ENCODE peak calls at places on chromosomes 2 and 18, in seven cellular contexts. S, E, W, V, Y, D and Q are unnamed samples.

GRCh38 chr2:62204998-62205496 is 9.1 kb downstream of the B3GNT2 start:
- DNase-seq in S (no peak), E (no peak), W (no peak), V (no peak), Y (no peak), D (no peak), Q (no peak)

GRCh38 chr2:43269074-43269572 is 42.7 kb upstream of the ZFP36L2 start:
- DNase-seq in S (no peak), E (peak; percentile 100), W (no peak), V (no peak), Y (peak; percentile 50), D (peak; percentile 37), Q (peak; percentile 99)

GRCh38 chr18:79964330-79965118 is at the start of gene HSBP1L1:
- DNase-seq in S (peak; percentile 75), E (peak; percentile 52), W (peak; percentile 56), V (no peak), Y (peak; percentile 70), D (peak; percentile 91), Q (no peak)

GRCh38 chr2:174240097-174240496 is 8.2 kb downstream of the OLA1 start:
- DNase-seq in S (no peak), E (no peak), W (no peak), V (no peak), Y (no peak), D (no peak), Q (no peak)

GRCh38 chr18:1075310-1075709 is 170.6 kb downstream of the ADCYAP1 start:
- DNase-seq in S (no peak), E (no peak), W (no peak), V (no peak), Y (no peak), D (no peak), Q (no peak)

GRCh38 chr2:171248205-171248662 is 87.5 kb upstream of the TLK1 start:
- DNase-seq in S (no peak), E (no peak), W (no peak), V (no peak), Y (no peak), D (no peak), Q (no peak)

GRCh38 chr2:45765847-45766254 is 114.4 kb downstream of the PRKCE start:
- DNase-seq in S (no peak), E (peak; percentile 44), W (no peak), V (no peak), Y (no peak), D (no peak), Q (peak; percentile 36)

GRCh38 chr2:97963880-97964279 is 31.9 kb downstream of the TMEM131 start:
- DNase-seq in S (no peak), E (no peak), W (no peak), V (no peak), Y (no peak), D (no peak), Q (peak; percentile 20)

GRCh38 chr2:63983986-63984605 is 35.1 kb downstream of the VPS54 start:
- DNase-seq in S (no peak), E (peak; percentile 57), W (no peak), V (no peak), Y (no peak), D (no peak), Q (peak; percentile 9)

GRCh38 chr2:159124441-159124911 is 156.0 kb downstream of the TANC1 start:
- DNase-seq in S (no peak), E (peak; percentile 98), W (no peak), V (no peak), Y (peak; percentile 78), D (peak; percentile 63), Q (peak; percentile 92)

GRCh38 chr2:200306969-200307811 is 697 bp downstream of the SPATS2L start:
- DNase-seq in S (peak; percentile 39), E (peak; percentile 43), W (peak; percentile 50), V (no peak), Y (no peak), D (peak; percentile 27), Q (no peak)

GRCh38 chr2:236341721-236342120 is 77.5 kb upstream of the ASB18 start:
- DNase-seq in S (peak; percentile 27), E (no peak), W (peak; percentile 21), V (no peak), Y (no peak), D (no peak), Q (no peak)

GRCh38 chr2:158556124-158556523 is 99.4 kb downstream of the PKP4 start:
- DNase-seq in S (no peak), E (no peak), W (no peak), V (no peak), Y (peak; percentile 45), D (no peak), Q (no peak)

GRCh38 chr18:48024891-48025660 is 94.6 kb upstream of the SMAD2 start:
- DNase-seq in S (no peak), E (no peak), W (no peak), V (no peak), Y (no peak), D (no peak), Q (no peak)

DNA sequence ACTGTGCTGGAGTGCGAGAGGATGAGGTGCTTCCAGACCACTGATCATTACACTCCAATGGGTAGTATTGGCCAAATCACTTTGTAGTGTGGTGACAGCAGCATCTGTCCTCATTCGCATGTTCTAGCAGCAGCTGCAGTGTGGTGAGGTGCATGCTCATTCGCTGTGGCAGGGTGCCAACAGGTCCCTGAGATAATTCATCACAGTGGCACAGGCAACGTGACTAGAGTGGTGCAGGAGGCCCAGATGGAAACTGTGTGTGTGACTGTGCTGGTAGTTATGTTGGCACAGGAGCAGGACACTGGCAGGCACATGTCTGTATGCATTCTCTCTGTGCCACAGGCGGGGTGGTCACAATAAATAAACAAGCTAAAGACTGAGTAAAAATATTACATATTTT is 329.5 kb upstream of the SYT4 start:
- DNase-seq in S (no peak), E (no peak), W (no peak), V (no peak), Y (no peak), D (no peak), Q (no peak)
- H2BK120ac ChIP-seq in S (no peak overlapping the region), E (no peak overlapping the region), W (no peak overlapping the region), V (no peak overlapping the region), Y (no peak overlapping the region), D (no peak overlapping the region), Q (no peak overlapping the region)

GRCh38 chr18:12318857-12319256 is 10.8 kb downstream of the TUBB6 start:
- DNase-seq in S (no peak), E (no peak), W (no peak), V (no peak), Y (no peak), D (no peak), Q (no peak)
- H4K8ac ChIP-seq in S (no peak overlapping the region), E (no peak overlapping the region), W (no peak overlapping the region), V (no peak overlapping the region), Y (no peak overlapping the region), D (no peak overlapping the region), Q (no peak overlapping the region)

DNA sequence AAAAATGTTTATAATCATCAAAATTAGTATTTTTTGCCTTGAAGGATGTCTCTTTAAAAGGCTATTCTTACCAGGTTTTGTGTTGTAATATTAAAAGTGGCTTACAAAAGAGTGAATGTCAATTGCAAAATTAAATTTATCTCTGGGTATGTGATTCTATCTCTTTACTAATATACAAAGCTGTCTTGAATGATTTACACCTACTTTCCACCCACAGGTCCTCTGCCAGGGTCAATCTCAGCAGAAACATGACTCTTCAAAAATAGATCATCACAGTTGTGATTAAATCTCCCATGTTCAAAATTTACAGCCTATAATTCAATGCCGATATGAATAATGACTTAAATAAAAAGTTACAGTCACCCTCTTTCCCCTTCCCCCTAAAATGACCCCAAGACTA is 78.8 kb downstream of the SLC8A1 start:
- DNase-seq in S (no peak), E (no peak), W (no peak), V (no peak), Y (no peak), D (no peak), Q (no peak)
- H2BK120ac ChIP-seq in S (no peak overlapping the region), E (no peak overlapping the region), W (no peak overlapping the region), V (no peak overlapping the region), Y (no peak overlapping the region), D (no peak overlapping the region), Q (no peak overlapping the region)

GRCh38 chr2:202813387-202813786 is 58.2 kb downstream of the ICA1L start:
- DNase-seq in S (no peak), E (no peak), W (no peak), V (no peak), Y (no peak), D (no peak), Q (no peak)

GRCh38 chr2:202818321-202818720 is 53.2 kb downstream of the ICA1L start:
- DNase-seq in S (no peak), E (no peak), W (no peak), V (no peak), Y (no peak), D (no peak), Q (no peak)

GRCh38 chr2:202815548-202816420 is 55.8 kb downstream of the ICA1L start:
- DNase-seq in S (no peak), E (no peak), W (no peak), V (no peak), Y (no peak), D (no peak), Q (peak; percentile 58)

GRCh38 chr2:202817771-202818170 is 53.8 kb downstream of the ICA1L start:
- DNase-seq in S (no peak), E (no peak), W (no peak), V (no peak), Y (no peak), D (no peak), Q (no peak)

DNA sequence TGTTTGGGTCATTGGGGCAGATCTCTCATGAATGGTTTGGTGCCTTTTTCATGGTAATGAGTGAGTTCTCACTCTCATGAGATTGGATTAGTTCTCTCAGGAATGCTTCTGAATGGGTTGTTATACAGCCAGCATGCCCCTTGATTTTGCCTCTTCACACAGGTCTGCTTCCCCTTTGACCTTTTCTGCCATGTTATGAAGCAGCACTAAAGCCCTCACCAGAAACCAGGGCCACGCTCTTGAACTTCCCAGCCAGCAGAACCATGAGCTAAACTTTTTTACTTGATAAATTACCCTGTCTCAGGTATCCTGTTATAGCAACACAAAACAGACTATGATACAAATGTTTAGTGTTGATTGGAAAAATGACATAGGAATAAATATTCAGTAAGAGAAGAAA is 57.3 kb downstream of the ICA1L start:
- DNase-seq in S (no peak), E (no peak), W (no peak), V (no peak), Y (no peak), D (no peak), Q (no peak)
- H4K8ac ChIP-seq in S (no peak overlapping the region), E (no peak overlapping the region), W (no peak overlapping the region), V (no peak overlapping the region), Y (no peak overlapping the region), D (no peak overlapping the region), Q (no peak overlapping the region)

GRCh38 chr2:73993799-73994543 is 9.3 kb downstream of the TET3 start:
- DNase-seq in S (no peak), E (no peak), W (no peak), V (no peak), Y (no peak), D (no peak), Q (no peak)
- H2BK120ac ChIP-seq in S (no peak overlapping the region), E (no peak overlapping the region), W (no peak overlapping the region), V (no peak overlapping the region), Y (no peak overlapping the region), D (no peak overlapping the region), Q (no peak overlapping the region)